ENCODE peak calls at places on chromosome 7, in seven cellular contexts. One of them, this sample, is unnamed.
A peak's percentile ranks its signal among the peaks of the same experiment; 100 is the strongest.

GRCh38 chr7:81944103-81944502 is 174.3 kb upstream of the HGF start:
- DNase-seq in small intestine: no peak
- DNase-seq in stimulated activated CD8-positive, alpha-beta memory T cell treated with anti-CD3 and anti-CD28 coated beads, Interleukin-7, amount 100 ng/mL, for 1 hour: no peak
- DNase-seq in RCC 7860: no peak
- DNase-seq in HS-27A: no peak
- DNase-seq in activated T-helper 1 cell treated with anti-CD3 and anti-CD28 coated beads, Interleukin-12 subunit alpha, Interleukin-12 subunit beta, Interleukin-2, Interleukin-4 antibody, amounts not matched to agents 30 ng/mL and 10 ng/mL and 1 ng/mL, durations not matched to agents 14 hours and 24 hours and 36 hours: no peak
- DNase-seq in AG09309: no peak
- DNase-seq in this sample: no peak

GRCh38 chr7:88218836-88219605 is 817 bp downstream of the SRI start:
- DNase-seq in RCC 7860: peak; percentile 63
- DNase-seq in stimulated activated CD8-positive, alpha-beta memory T cell treated with anti-CD3 and anti-CD28 coated beads, Interleukin-7, amount 100 ng/mL, for 1 hour: peak; percentile 10
- DNase-seq in small intestine: peak; percentile 58
- DNase-seq in activated T-helper 1 cell treated with anti-CD3 and anti-CD28 coated beads, Interleukin-12 subunit alpha, Interleukin-12 subunit beta, Interleukin-2, Interleukin-4 antibody, amounts not matched to agents 30 ng/mL and 10 ng/mL and 1 ng/mL, durations not matched to agents 14 hours and 24 hours and 36 hours: peak; percentile 20
- DNase-seq in AG09309: no peak
- DNase-seq in HS-27A: no peak
- DNase-seq in this sample: peak; percentile 80

GRCh38 chr7:50470250-50471163 is 20.4 kb upstream of the FIGNL1 start:
- DNase-seq in HS-27A: no peak
- DNase-seq in RCC 7860: peak; percentile 69
- DNase-seq in stimulated activated CD8-positive, alpha-beta memory T cell treated with anti-CD3 and anti-CD28 coated beads, Interleukin-7, amount 100 ng/mL, for 1 hour: no peak
- DNase-seq in small intestine: no peak
- DNase-seq in activated T-helper 1 cell treated with anti-CD3 and anti-CD28 coated beads, Interleukin-12 subunit alpha, Interleukin-12 subunit beta, Interleukin-2, Interleukin-4 antibody, amounts not matched to agents 30 ng/mL and 10 ng/mL and 1 ng/mL, durations not matched to agents 14 hours and 24 hours and 36 hours: no peak
- DNase-seq in AG09309: no peak
- DNase-seq in this sample: no peak

GRCh38 chr7:147894271-147894670 is 696.3 kb upstream of the C7orf33 start:
- DNase-seq in AG09309: peak; percentile 10
- DNase-seq in activated T-helper 1 cell treated with anti-CD3 and anti-CD28 coated beads, Interleukin-12 subunit alpha, Interleukin-12 subunit beta, Interleukin-2, Interleukin-4 antibody, amounts not matched to agents 30 ng/mL and 10 ng/mL and 1 ng/mL, durations not matched to agents 14 hours and 24 hours and 36 hours: no peak
- DNase-seq in stimulated activated CD8-positive, alpha-beta memory T cell treated with anti-CD3 and anti-CD28 coated beads, Interleukin-7, amount 100 ng/mL, for 1 hour: no peak
- DNase-seq in HS-27A: no peak
- DNase-seq in RCC 7860: no peak
- DNase-seq in small intestine: no peak
- DNase-seq in this sample: no peak

GRCh38 chr7:104225441-104225840 is 17.6 kb upstream of the ORC5 start:
- DNase-seq in HS-27A: no peak
- DNase-seq in stimulated activated CD8-positive, alpha-beta memory T cell treated with anti-CD3 and anti-CD28 coated beads, Interleukin-7, amount 100 ng/mL, for 1 hour: no peak
- DNase-seq in AG09309: no peak
- DNase-seq in activated T-helper 1 cell treated with anti-CD3 and anti-CD28 coated beads, Interleukin-12 subunit alpha, Interleukin-12 subunit beta, Interleukin-2, Interleukin-4 antibody, amounts not matched to agents 30 ng/mL and 10 ng/mL and 1 ng/mL, durations not matched to agents 14 hours and 24 hours and 36 hours: no peak
- DNase-seq in small intestine: no peak
- DNase-seq in RCC 7860: no peak
- DNase-seq in this sample: no peak

GRCh38 chr7:131665021-131665420 is 108.6 kb upstream of the PODXL start:
- DNase-seq in HS-27A: no peak
- DNase-seq in AG09309: no peak
- DNase-seq in RCC 7860: no peak
- DNase-seq in activated T-helper 1 cell treated with anti-CD3 and anti-CD28 coated beads, Interleukin-12 subunit alpha, Interleukin-12 subunit beta, Interleukin-2, Interleukin-4 antibody, amounts not matched to agents 30 ng/mL and 10 ng/mL and 1 ng/mL, durations not matched to agents 14 hours and 24 hours and 36 hours: no peak
- DNase-seq in stimulated activated CD8-positive, alpha-beta memory T cell treated with anti-CD3 and anti-CD28 coated beads, Interleukin-7, amount 100 ng/mL, for 1 hour: no peak
- DNase-seq in small intestine: no peak
- DNase-seq in this sample: no peak

GRCh38 chr7:24572421-24573007 is 738 bp upstream of the PALS2 start:
- DNase-seq in HS-27A: no peak
- DNase-seq in small intestine: peak; percentile 48
- DNase-seq in RCC 7860: peak; percentile 72
- DNase-seq in activated T-helper 1 cell treated with anti-CD3 and anti-CD28 coated beads, Interleukin-12 subunit alpha, Interleukin-12 subunit beta, Interleukin-2, Interleukin-4 antibody, amounts not matched to agents 30 ng/mL and 10 ng/mL and 1 ng/mL, durations not matched to agents 14 hours and 24 hours and 36 hours: peak; percentile 11
- DNase-seq in stimulated activated CD8-positive, alpha-beta memory T cell treated with anti-CD3 and anti-CD28 coated beads, Interleukin-7, amount 100 ng/mL, for 1 hour: no peak
- DNase-seq in AG09309: no peak
- DNase-seq in this sample: peak; percentile 30

GRCh38 chr7:151987748-151988529 is 31.7 kb downstream of the GALNTL5 start:
- DNase-seq in RCC 7860: peak; percentile 33
- DNase-seq in small intestine: no peak
- DNase-seq in AG09309: no peak
- DNase-seq in stimulated activated CD8-positive, alpha-beta memory T cell treated with anti-CD3 and anti-CD28 coated beads, Interleukin-7, amount 100 ng/mL, for 1 hour: no peak
- DNase-seq in HS-27A: no peak
- DNase-seq in activated T-helper 1 cell treated with anti-CD3 and anti-CD28 coated beads, Interleukin-12 subunit alpha, Interleukin-12 subunit beta, Interleukin-2, Interleukin-4 antibody, amounts not matched to agents 30 ng/mL and 10 ng/mL and 1 ng/mL, durations not matched to agents 14 hours and 24 hours and 36 hours: no peak
- DNase-seq in this sample: no peak

GRCh38 chr7:64890761-64891666 is 12.1 kb upstream of the ZNF273 start:
- DNase-seq in stimulated activated CD8-positive, alpha-beta memory T cell treated with anti-CD3 and anti-CD28 coated beads, Interleukin-7, amount 100 ng/mL, for 1 hour: no peak
- DNase-seq in small intestine: no peak
- DNase-seq in activated T-helper 1 cell treated with anti-CD3 and anti-CD28 coated beads, Interleukin-12 subunit alpha, Interleukin-12 subunit beta, Interleukin-2, Interleukin-4 antibody, amounts not matched to agents 30 ng/mL and 10 ng/mL and 1 ng/mL, durations not matched to agents 14 hours and 24 hours and 36 hours: no peak
- DNase-seq in HS-27A: no peak
- DNase-seq in AG09309: no peak
- DNase-seq in RCC 7860: peak; percentile 36
- DNase-seq in this sample: no peak

GRCh38 chr7:876077-876971 is at the start of gene GET4:
- DNase-seq in RCC 7860: peak; percentile 73
- DNase-seq in activated T-helper 1 cell treated with anti-CD3 and anti-CD28 coated beads, Interleukin-12 subunit alpha, Interleukin-12 subunit beta, Interleukin-2, Interleukin-4 antibody, amounts not matched to agents 30 ng/mL and 10 ng/mL and 1 ng/mL, durations not matched to agents 14 hours and 24 hours and 36 hours: peak; percentile 98
- DNase-seq in AG09309: peak; percentile 82
- DNase-seq in HS-27A: peak; percentile 5
- DNase-seq in small intestine: peak; percentile 91
- DNase-seq in stimulated activated CD8-positive, alpha-beta memory T cell treated with anti-CD3 and anti-CD28 coated beads, Interleukin-7, amount 100 ng/mL, for 1 hour: peak; percentile 96
- DNase-seq in this sample: peak; percentile 97

GRCh38 chr7:20407585-20408466 is 77.1 kb downstream of the ITGB8 start:
- DNase-seq in stimulated activated CD8-positive, alpha-beta memory T cell treated with anti-CD3 and anti-CD28 coated beads, Interleukin-7, amount 100 ng/mL, for 1 hour: no peak
- DNase-seq in small intestine: peak; percentile 66
- DNase-seq in activated T-helper 1 cell treated with anti-CD3 and anti-CD28 coated beads, Interleukin-12 subunit alpha, Interleukin-12 subunit beta, Interleukin-2, Interleukin-4 antibody, amounts not matched to agents 30 ng/mL and 10 ng/mL and 1 ng/mL, durations not matched to agents 14 hours and 24 hours and 36 hours: no peak
- DNase-seq in HS-27A: peak; percentile 51
- DNase-seq in AG09309: peak; percentile 25
- DNase-seq in RCC 7860: no peak
- DNase-seq in this sample: no peak

GRCh38 chr7:101818699-101819071 is 1.3 kb downstream of the CUX1 start:
- DNase-seq in activated T-helper 1 cell treated with anti-CD3 and anti-CD28 coated beads, Interleukin-12 subunit alpha, Interleukin-12 subunit beta, Interleukin-2, Interleukin-4 antibody, amounts not matched to agents 30 ng/mL and 10 ng/mL and 1 ng/mL, durations not matched to agents 14 hours and 24 hours and 36 hours: no peak
- DNase-seq in RCC 7860: no peak
- DNase-seq in AG09309: no peak
- DNase-seq in small intestine: no peak
- DNase-seq in stimulated activated CD8-positive, alpha-beta memory T cell treated with anti-CD3 and anti-CD28 coated beads, Interleukin-7, amount 100 ng/mL, for 1 hour: no peak
- DNase-seq in HS-27A: no peak
- DNase-seq in this sample: no peak

GRCh38 chr7:99677013-99677412 is 2.8 kb downstream of the CYP3A5 start:
- DNase-seq in RCC 7860: peak; percentile 50
- DNase-seq in stimulated activated CD8-positive, alpha-beta memory T cell treated with anti-CD3 and anti-CD28 coated beads, Interleukin-7, amount 100 ng/mL, for 1 hour: no peak
- DNase-seq in HS-27A: no peak
- DNase-seq in small intestine: no peak
- DNase-seq in activated T-helper 1 cell treated with anti-CD3 and anti-CD28 coated beads, Interleukin-12 subunit alpha, Interleukin-12 subunit beta, Interleukin-2, Interleukin-4 antibody, amounts not matched to agents 30 ng/mL and 10 ng/mL and 1 ng/mL, durations not matched to agents 14 hours and 24 hours and 36 hours: no peak
- DNase-seq in AG09309: no peak
- DNase-seq in this sample: no peak

GRCh38 chr7:20417260-20417659 is 86.6 kb downstream of the ITGB8 start:
- DNase-seq in HS-27A: no peak
- DNase-seq in AG09309: no peak
- DNase-seq in stimulated activated CD8-positive, alpha-beta memory T cell treated with anti-CD3 and anti-CD28 coated beads, Interleukin-7, amount 100 ng/mL, for 1 hour: no peak
- DNase-seq in small intestine: peak; percentile 19
- DNase-seq in activated T-helper 1 cell treated with anti-CD3 and anti-CD28 coated beads, Interleukin-12 subunit alpha, Interleukin-12 subunit beta, Interleukin-2, Interleukin-4 antibody, amounts not matched to agents 30 ng/mL and 10 ng/mL and 1 ng/mL, durations not matched to agents 14 hours and 24 hours and 36 hours: no peak
- DNase-seq in RCC 7860: no peak
- DNase-seq in this sample: peak; percentile 21

GRCh38 chr7:101410743-101411476 is 48.2 kb downstream of the COL26A1 start:
- DNase-seq in activated T-helper 1 cell treated with anti-CD3 and anti-CD28 coated beads, Interleukin-12 subunit alpha, Interleukin-12 subunit beta, Interleukin-2, Interleukin-4 antibody, amounts not matched to agents 30 ng/mL and 10 ng/mL and 1 ng/mL, durations not matched to agents 14 hours and 24 hours and 36 hours: peak; percentile 20
- DNase-seq in HS-27A: no peak
- DNase-seq in stimulated activated CD8-positive, alpha-beta memory T cell treated with anti-CD3 and anti-CD28 coated beads, Interleukin-7, amount 100 ng/mL, for 1 hour: peak; percentile 15
- DNase-seq in AG09309: no peak
- DNase-seq in RCC 7860: no peak
- DNase-seq in small intestine: no peak
- DNase-seq in this sample: peak; percentile 19

GRCh38 chr7:129741743-129742213 is 130.3 kb downstream of the NRF1 start:
- DNase-seq in AG09309: no peak
- DNase-seq in RCC 7860: no peak
- DNase-seq in small intestine: no peak
- DNase-seq in stimulated activated CD8-positive, alpha-beta memory T cell treated with anti-CD3 and anti-CD28 coated beads, Interleukin-7, amount 100 ng/mL, for 1 hour: no peak
- DNase-seq in activated T-helper 1 cell treated with anti-CD3 and anti-CD28 coated beads, Interleukin-12 subunit alpha, Interleukin-12 subunit beta, Interleukin-2, Interleukin-4 antibody, amounts not matched to agents 30 ng/mL and 10 ng/mL and 1 ng/mL, durations not matched to agents 14 hours and 24 hours and 36 hours: no peak
- DNase-seq in HS-27A: no peak
- DNase-seq in this sample: no peak

GRCh38 chr7:109331423-109331822 is 761.7 kb downstream of the DNAJB9 start:
- DNase-seq in stimulated activated CD8-positive, alpha-beta memory T cell treated with anti-CD3 and anti-CD28 coated beads, Interleukin-7, amount 100 ng/mL, for 1 hour: no peak
- DNase-seq in HS-27A: no peak
- DNase-seq in RCC 7860: no peak
- DNase-seq in small intestine: no peak
- DNase-seq in AG09309: no peak
- DNase-seq in activated T-helper 1 cell treated with anti-CD3 and anti-CD28 coated beads, Interleukin-12 subunit alpha, Interleukin-12 subunit beta, Interleukin-2, Interleukin-4 antibody, amounts not matched to agents 30 ng/mL and 10 ng/mL and 1 ng/mL, durations not matched to agents 14 hours and 24 hours and 36 hours: no peak
- DNase-seq in this sample: no peak

GRCh38 chr7:149760538-149760937 is 12.8 kb downstream of the ZNF467 start:
- DNase-seq in stimulated activated CD8-positive, alpha-beta memory T cell treated with anti-CD3 and anti-CD28 coated beads, Interleukin-7, amount 100 ng/mL, for 1 hour: no peak
- DNase-seq in small intestine: no peak
- DNase-seq in RCC 7860: no peak
- DNase-seq in activated T-helper 1 cell treated with anti-CD3 and anti-CD28 coated beads, Interleukin-12 subunit alpha, Interleukin-12 subunit beta, Interleukin-2, Interleukin-4 antibody, amounts not matched to agents 30 ng/mL and 10 ng/mL and 1 ng/mL, durations not matched to agents 14 hours and 24 hours and 36 hours: no peak
- DNase-seq in HS-27A: no peak
- DNase-seq in AG09309: no peak
- DNase-seq in this sample: no peak

GRCh38 chr7:46990761-46991160 is 591.1 kb downstream of the TNS3 start:
- DNase-seq in RCC 7860: no peak
- DNase-seq in HS-27A: no peak
- DNase-seq in small intestine: no peak
- DNase-seq in AG09309: no peak
- DNase-seq in activated T-helper 1 cell treated with anti-CD3 and anti-CD28 coated beads, Interleukin-12 subunit alpha, Interleukin-12 subunit beta, Interleukin-2, Interleukin-4 antibody, amounts not matched to agents 30 ng/mL and 10 ng/mL and 1 ng/mL, durations not matched to agents 14 hours and 24 hours and 36 hours: no peak
- DNase-seq in stimulated activated CD8-positive, alpha-beta memory T cell treated with anti-CD3 and anti-CD28 coated beads, Interleukin-7, amount 100 ng/mL, for 1 hour: no peak
- DNase-seq in this sample: no peak

GRCh38 chr7:232571-233455 is 40.4 kb downstream of the FAM20C start:
- DNase-seq in small intestine: no peak
- DNase-seq in stimulated activated CD8-positive, alpha-beta memory T cell treated with anti-CD3 and anti-CD28 coated beads, Interleukin-7, amount 100 ng/mL, for 1 hour: no peak
- DNase-seq in RCC 7860: no peak
- DNase-seq in AG09309: peak; percentile 33
- DNase-seq in activated T-helper 1 cell treated with anti-CD3 and anti-CD28 coated beads, Interleukin-12 subunit alpha, Interleukin-12 subunit beta, Interleukin-2, Interleukin-4 antibody, amounts not matched to agents 30 ng/mL and 10 ng/mL and 1 ng/mL, durations not matched to agents 14 hours and 24 hours and 36 hours: no peak
- DNase-seq in HS-27A: no peak
- DNase-seq in this sample: no peak

GRCh38 chr7:44713141-44713540 is 35.5 kb upstream of the ZMIZ2 start:
- DNase-seq in HS-27A: no peak
- DNase-seq in small intestine: no peak
- DNase-seq in stimulated activated CD8-positive, alpha-beta memory T cell treated with anti-CD3 and anti-CD28 coated beads, Interleukin-7, amount 100 ng/mL, for 1 hour: no peak
- DNase-seq in AG09309: no peak
- DNase-seq in RCC 7860: no peak
- DNase-seq in activated T-helper 1 cell treated with anti-CD3 and anti-CD28 coated beads, Interleukin-12 subunit alpha, Interleukin-12 subunit beta, Interleukin-2, Interleukin-4 antibody, amounts not matched to agents 30 ng/mL and 10 ng/mL and 1 ng/mL, durations not matched to agents 14 hours and 24 hours and 36 hours: no peak
- DNase-seq in this sample: no peak

GRCh38 chr7:70856889-70857511 is 274.9 kb upstream of the GALNT17 start:
- DNase-seq in stimulated activated CD8-positive, alpha-beta memory T cell treated with anti-CD3 and anti-CD28 coated beads, Interleukin-7, amount 100 ng/mL, for 1 hour: peak; percentile 28
- DNase-seq in small intestine: peak; percentile 35
- DNase-seq in RCC 7860: peak; percentile 42
- DNase-seq in HS-27A: peak; percentile 1
- DNase-seq in activated T-helper 1 cell treated with anti-CD3 and anti-CD28 coated beads, Interleukin-12 subunit alpha, Interleukin-12 subunit beta, Interleukin-2, Interleukin-4 antibody, amounts not matched to agents 30 ng/mL and 10 ng/mL and 1 ng/mL, durations not matched to agents 14 hours and 24 hours and 36 hours: peak; percentile 20
- DNase-seq in AG09309: no peak
- DNase-seq in this sample: peak; percentile 60

GRCh38 chr7:130490287-130490686 is 1.6 kb upstream of the MEST start:
- DNase-seq in AG09309: no peak
- DNase-seq in HS-27A: no peak
- DNase-seq in stimulated activated CD8-positive, alpha-beta memory T cell treated with anti-CD3 and anti-CD28 coated beads, Interleukin-7, amount 100 ng/mL, for 1 hour: no peak
- DNase-seq in small intestine: no peak
- DNase-seq in activated T-helper 1 cell treated with anti-CD3 and anti-CD28 coated beads, Interleukin-12 subunit alpha, Interleukin-12 subunit beta, Interleukin-2, Interleukin-4 antibody, amounts not matched to agents 30 ng/mL and 10 ng/mL and 1 ng/mL, durations not matched to agents 14 hours and 24 hours and 36 hours: no peak
- DNase-seq in RCC 7860: no peak
- DNase-seq in this sample: no peak

GRCh38 chr7:157521061-157521731 is 184.4 kb downstream of the DNAJB6 start:
- DNase-seq in stimulated activated CD8-positive, alpha-beta memory T cell treated with anti-CD3 and anti-CD28 coated beads, Interleukin-7, amount 100 ng/mL, for 1 hour: no peak
- DNase-seq in small intestine: no peak
- DNase-seq in RCC 7860: no peak
- DNase-seq in AG09309: no peak
- DNase-seq in HS-27A: no peak
- DNase-seq in activated T-helper 1 cell treated with anti-CD3 and anti-CD28 coated beads, Interleukin-12 subunit alpha, Interleukin-12 subunit beta, Interleukin-2, Interleukin-4 antibody, amounts not matched to agents 30 ng/mL and 10 ng/mL and 1 ng/mL, durations not matched to agents 14 hours and 24 hours and 36 hours: no peak
- DNase-seq in this sample: no peak

GRCh38 chr7:16616542-16616941 is 29.0 kb downstream of the ANKMY2 start:
- DNase-seq in AG09309: no peak
- DNase-seq in RCC 7860: no peak
- DNase-seq in HS-27A: no peak
- DNase-seq in stimulated activated CD8-positive, alpha-beta memory T cell treated with anti-CD3 and anti-CD28 coated beads, Interleukin-7, amount 100 ng/mL, for 1 hour: no peak
- DNase-seq in activated T-helper 1 cell treated with anti-CD3 and anti-CD28 coated beads, Interleukin-12 subunit alpha, Interleukin-12 subunit beta, Interleukin-2, Interleukin-4 antibody, amounts not matched to agents 30 ng/mL and 10 ng/mL and 1 ng/mL, durations not matched to agents 14 hours and 24 hours and 36 hours: no peak
- DNase-seq in small intestine: no peak
- DNase-seq in this sample: no peak

GRCh38 chr7:131302876-131303707 is 24.6 kb upstream of the MKLN1 start:
- DNase-seq in HS-27A: no peak
- DNase-seq in AG09309: no peak
- DNase-seq in RCC 7860: peak; percentile 31
- DNase-seq in activated T-helper 1 cell treated with anti-CD3 and anti-CD28 coated beads, Interleukin-12 subunit alpha, Interleukin-12 subunit beta, Interleukin-2, Interleukin-4 antibody, amounts not matched to agents 30 ng/mL and 10 ng/mL and 1 ng/mL, durations not matched to agents 14 hours and 24 hours and 36 hours: no peak
- DNase-seq in small intestine: peak; percentile 40
- DNase-seq in stimulated activated CD8-positive, alpha-beta memory T cell treated with anti-CD3 and anti-CD28 coated beads, Interleukin-7, amount 100 ng/mL, for 1 hour: peak; percentile 2
- DNase-seq in this sample: peak; percentile 43

GRCh38 chr7:148704966-148705365 is 6.3 kb downstream of the CUL1 start:
- DNase-seq in activated T-helper 1 cell treated with anti-CD3 and anti-CD28 coated beads, Interleukin-12 subunit alpha, Interleukin-12 subunit beta, Interleukin-2, Interleukin-4 antibody, amounts not matched to agents 30 ng/mL and 10 ng/mL and 1 ng/mL, durations not matched to agents 14 hours and 24 hours and 36 hours: no peak
- DNase-seq in RCC 7860: no peak
- DNase-seq in small intestine: no peak
- DNase-seq in HS-27A: no peak
- DNase-seq in AG09309: no peak
- DNase-seq in stimulated activated CD8-positive, alpha-beta memory T cell treated with anti-CD3 and anti-CD28 coated beads, Interleukin-7, amount 100 ng/mL, for 1 hour: no peak
- DNase-seq in this sample: no peak

GRCh38 chr7:144720139-144720538 is 115.7 kb downstream of the TPK1 start:
- DNase-seq in small intestine: no peak
- DNase-seq in activated T-helper 1 cell treated with anti-CD3 and anti-CD28 coated beads, Interleukin-12 subunit alpha, Interleukin-12 subunit beta, Interleukin-2, Interleukin-4 antibody, amounts not matched to agents 30 ng/mL and 10 ng/mL and 1 ng/mL, durations not matched to agents 14 hours and 24 hours and 36 hours: no peak
- DNase-seq in AG09309: no peak
- DNase-seq in RCC 7860: peak; percentile 48
- DNase-seq in HS-27A: peak; percentile 1
- DNase-seq in stimulated activated CD8-positive, alpha-beta memory T cell treated with anti-CD3 and anti-CD28 coated beads, Interleukin-7, amount 100 ng/mL, for 1 hour: no peak
- DNase-seq in this sample: no peak

This sample was measured in transverse colon.